ENCODE peak calls at places on chromosomes 7 and 10, in six cellular contexts. One of them, this sample, is unnamed.

GRCh38 chr7:157309990-157310668 is 26.7 kb upstream of the DNAJB6 start:
- DNase-seq in A549: peak; percentile 63
- DNase-seq in HepG2: peak; percentile 74
- DNase-seq in K562: no peak
- DNase-seq in GM12878: no peak
- DNase-seq in endothelial cell of umbilical vein: peak; percentile 28
- DNase-seq in this sample: no peak

GRCh38 chr7:29771081-29771832 is 35.1 kb upstream of the WIPF3 start:
- DNase-seq in GM12878: no peak
- DNase-seq in K562: no peak
- DNase-seq in endothelial cell of umbilical vein: peak; percentile 38
- DNase-seq in A549: no peak
- DNase-seq in HepG2: no peak
- DNase-seq in this sample: no peak

GRCh38 chr7:137080516-137081203 is 212.2 kb downstream of the CHRM2 start:
- DNase-seq in endothelial cell of umbilical vein: no peak
- DNase-seq in GM12878: no peak
- DNase-seq in K562: no peak
- DNase-seq in HepG2: no peak
- DNase-seq in A549: no peak
- DNase-seq in this sample: no peak

GRCh38 chr7:19470031-19470430 is 238.8 kb downstream of the POLR1F start:
- DNase-seq in endothelial cell of umbilical vein: no peak
- DNase-seq in K562: no peak
- DNase-seq in HepG2: no peak
- DNase-seq in A549: no peak
- DNase-seq in GM12878: no peak
- DNase-seq in this sample: no peak

GRCh38 chr10:47318706-47319105 is 3.5 kb upstream of the GDF2 start:
- DNase-seq in GM12878: no peak
- DNase-seq in endothelial cell of umbilical vein: no peak
- DNase-seq in K562: peak; percentile 44
- DNase-seq in A549: peak; percentile 43
- DNase-seq in HepG2: peak; percentile 3
- DNase-seq in this sample: peak; percentile 40

GRCh38 chr10:77117501-77117900 is 520.1 kb downstream of the KCNMA1 start:
- DNase-seq in K562: no peak
- DNase-seq in A549: no peak
- DNase-seq in HepG2: no peak
- DNase-seq in endothelial cell of umbilical vein: no peak
- DNase-seq in GM12878: no peak
- DNase-seq in this sample: no peak

GRCh38 chr7:134477954-134478353 is 19.1 kb upstream of the AKR1B1 start:
- DNase-seq in HepG2: no peak
- DNase-seq in K562: no peak
- DNase-seq in GM12878: no peak
- DNase-seq in A549: no peak
- DNase-seq in endothelial cell of umbilical vein: no peak
- DNase-seq in this sample: no peak

GRCh38 chr7:41872951-41873350 is 170.1 kb upstream of the INHBA start:
- DNase-seq in GM12878: no peak
- DNase-seq in A549: no peak
- DNase-seq in endothelial cell of umbilical vein: no peak
- DNase-seq in HepG2: no peak
- DNase-seq in K562: no peak
- DNase-seq in this sample: no peak

GRCh38 chr10:108735380-108735779 is 1187.9 kb downstream of the XPNPEP1 start:
- DNase-seq in HepG2: no peak
- DNase-seq in A549: no peak
- DNase-seq in GM12878: no peak
- DNase-seq in endothelial cell of umbilical vein: no peak
- DNase-seq in K562: no peak
- DNase-seq in this sample: no peak

GRCh38 chr7:2193120-2193519 is 39.6 kb downstream of the MAD1L1 start:
- DNase-seq in endothelial cell of umbilical vein: no peak
- DNase-seq in A549: no peak
- DNase-seq in HepG2: no peak
- DNase-seq in K562: no peak
- DNase-seq in GM12878: no peak
- DNase-seq in this sample: no peak

GRCh38 chr7:1512781-1513656 is 8.8 kb upstream of the INTS1 start:
- DNase-seq in GM12878: no peak
- DNase-seq in A549: peak; percentile 94
- DNase-seq in HepG2: no peak
- DNase-seq in K562: peak; percentile 68
- DNase-seq in endothelial cell of umbilical vein: peak; percentile 26
- DNase-seq in this sample: peak; percentile 99

GRCh38 chr7:127392182-127392565 is 334 bp downstream of the ZNF800 start:
- DNase-seq in GM12878: no peak
- DNase-seq in K562: peak; percentile 78
- DNase-seq in HepG2: no peak
- DNase-seq in A549: peak; percentile 82
- DNase-seq in endothelial cell of umbilical vein: peak; percentile 44
- DNase-seq in this sample: peak; percentile 87

GRCh38 chr7:157139142-157140117 is 704 bp downstream of the UBE3C start:
- DNase-seq in HepG2: no peak
- DNase-seq in GM12878: no peak
- DNase-seq in K562: peak; percentile 44
- DNase-seq in endothelial cell of umbilical vein: no peak
- DNase-seq in A549: peak; percentile 42
- DNase-seq in this sample: no peak

GRCh38 chr7:25727446-25727845 is 424.6 kb upstream of the NFE2L3 start:
- DNase-seq in A549: no peak
- DNase-seq in HepG2: no peak
- DNase-seq in K562: no peak
- DNase-seq in GM12878: no peak
- DNase-seq in endothelial cell of umbilical vein: no peak
- DNase-seq in this sample: no peak

GRCh38 chr10:62811159-62811875 is 4.8 kb downstream of the EGR2 start:
- DNase-seq in HepG2: no peak
- DNase-seq in A549: no peak
- DNase-seq in GM12878: peak; percentile 85
- DNase-seq in K562: no peak
- DNase-seq in endothelial cell of umbilical vein: no peak
- DNase-seq in this sample: no peak

GRCh38 chr10:75956624-75957023 is 525.2 kb downstream of the LRMDA start:
- DNase-seq in GM12878: no peak
- DNase-seq in K562: no peak
- DNase-seq in A549: peak; percentile 37
- DNase-seq in HepG2: no peak
- DNase-seq in endothelial cell of umbilical vein: no peak
- DNase-seq in this sample: peak; percentile 60

GRCh38 chr10:124372906-124373305 is 45.8 kb downstream of the OAT start:
- DNase-seq in endothelial cell of umbilical vein: no peak
- DNase-seq in A549: no peak
- DNase-seq in K562: no peak
- DNase-seq in GM12878: no peak
- DNase-seq in HepG2: no peak
- DNase-seq in this sample: no peak

GRCh38 chr7:96837583-96837982 is 127.9 kb upstream of the SEM1 start:
- DNase-seq in A549: no peak
- DNase-seq in GM12878: peak; percentile 49
- DNase-seq in endothelial cell of umbilical vein: no peak
- DNase-seq in HepG2: no peak
- DNase-seq in K562: no peak
- DNase-seq in this sample: peak; percentile 81

GRCh38 chr10:127524229-127524628 is 24.9 kb upstream of the NPS start:
- DNase-seq in endothelial cell of umbilical vein: no peak
- DNase-seq in K562: no peak
- DNase-seq in A549: peak; percentile 16
- DNase-seq in GM12878: no peak
- DNase-seq in HepG2: no peak
- DNase-seq in this sample: no peak

GRCh38 chr10:17607603-17608332 is 9.4 kb downstream of the HACD1 start:
- DNase-seq in HepG2: peak; percentile 45
- DNase-seq in endothelial cell of umbilical vein: peak; percentile 69
- DNase-seq in K562: peak; percentile 71
- DNase-seq in GM12878: no peak
- DNase-seq in A549: peak; percentile 67
- DNase-seq in this sample: peak; percentile 63

GRCh38 chr10:76422769-76423168 is 991.3 kb downstream of the LRMDA start:
- DNase-seq in A549: no peak
- DNase-seq in K562: no peak
- DNase-seq in HepG2: no peak
- DNase-seq in GM12878: no peak
- DNase-seq in endothelial cell of umbilical vein: no peak
- DNase-seq in this sample: no peak

GRCh38 chr10:60817135-60817805 is 39.0 kb downstream of the CDK1 start:
- DNase-seq in endothelial cell of umbilical vein: no peak
- DNase-seq in HepG2: no peak
- DNase-seq in A549: no peak
- DNase-seq in GM12878: no peak
- DNase-seq in K562: no peak
- DNase-seq in this sample: no peak

GRCh38 chr7:25852249-25852994 is 299.6 kb upstream of the NFE2L3 start:
- DNase-seq in K562: no peak
- DNase-seq in HepG2: no peak
- DNase-seq in GM12878: no peak
- DNase-seq in endothelial cell of umbilical vein: no peak
- DNase-seq in A549: no peak
- DNase-seq in this sample: peak; percentile 96

GRCh38 chr10:122461729-122462532 is 578 bp downstream of the HTRA1 start:
- DNase-seq in GM12878: no peak
- DNase-seq in HepG2: no peak
- DNase-seq in A549: peak; percentile 47
- DNase-seq in K562: no peak
- DNase-seq in endothelial cell of umbilical vein: peak; percentile 42
- DNase-seq in this sample: no peak

GRCh38 chr7:8133188-8133848 is 128.6 kb downstream of the ICA1 start:
- DNase-seq in A549: no peak
- DNase-seq in HepG2: no peak
- DNase-seq in GM12878: no peak
- DNase-seq in K562: no peak
- DNase-seq in endothelial cell of umbilical vein: no peak
- DNase-seq in this sample: no peak

GRCh38 chr7:99653754-99654153 is 26.0 kb downstream of the CYP3A5 start:
- DNase-seq in A549: no peak
- DNase-seq in HepG2: no peak
- DNase-seq in endothelial cell of umbilical vein: no peak
- DNase-seq in GM12878: no peak
- DNase-seq in K562: no peak
- DNase-seq in this sample: no peak

GRCh38 chr7:1691096-1691495 is 21.0 kb downstream of the ELFN1 start:
- DNase-seq in K562: no peak
- DNase-seq in HepG2: no peak
- DNase-seq in endothelial cell of umbilical vein: no peak
- DNase-seq in A549: no peak
- DNase-seq in GM12878: no peak
- DNase-seq in this sample: no peak

GRCh38 chr10:11901454-11902431 is 78.6 kb downstream of the PROSER2 start:
- DNase-seq in HepG2: peak; percentile 23
- DNase-seq in K562: peak; percentile 80
- DNase-seq in endothelial cell of umbilical vein: peak; percentile 16
- DNase-seq in GM12878: no peak
- DNase-seq in A549: no peak
- DNase-seq in this sample: peak; percentile 51

GRCh38 chr10:23110722-23111660 is 15.6 kb downstream of the MSRB2 start:
- DNase-seq in endothelial cell of umbilical vein: no peak
- DNase-seq in GM12878: no peak
- DNase-seq in A549: no peak
- DNase-seq in K562: no peak
- DNase-seq in HepG2: peak; percentile 27
- DNase-seq in this sample: no peak

GRCh38 chr7:44897299-44897698 is 12.0 kb upstream of the PURB start:
- DNase-seq in HepG2: no peak
- DNase-seq in GM12878: no peak
- DNase-seq in K562: no peak
- DNase-seq in endothelial cell of umbilical vein: no peak
- DNase-seq in A549: no peak
- DNase-seq in this sample: no peak

GRCh38 chr7:1755783-1756626 is 85.9 kb downstream of the ELFN1 start:
- DNase-seq in A549: no peak
- DNase-seq in GM12878: no peak
- DNase-seq in K562: no peak
- DNase-seq in HepG2: no peak
- DNase-seq in endothelial cell of umbilical vein: no peak
- DNase-seq in this sample: peak; percentile 8

GRCh38 chr10:100109670-100110069 is 28.0 kb upstream of the CPN1 start:
- DNase-seq in A549: no peak
- DNase-seq in K562: no peak
- DNase-seq in GM12878: no peak
- DNase-seq in HepG2: no peak
- DNase-seq in endothelial cell of umbilical vein: no peak
- DNase-seq in this sample: no peak

DNA sequence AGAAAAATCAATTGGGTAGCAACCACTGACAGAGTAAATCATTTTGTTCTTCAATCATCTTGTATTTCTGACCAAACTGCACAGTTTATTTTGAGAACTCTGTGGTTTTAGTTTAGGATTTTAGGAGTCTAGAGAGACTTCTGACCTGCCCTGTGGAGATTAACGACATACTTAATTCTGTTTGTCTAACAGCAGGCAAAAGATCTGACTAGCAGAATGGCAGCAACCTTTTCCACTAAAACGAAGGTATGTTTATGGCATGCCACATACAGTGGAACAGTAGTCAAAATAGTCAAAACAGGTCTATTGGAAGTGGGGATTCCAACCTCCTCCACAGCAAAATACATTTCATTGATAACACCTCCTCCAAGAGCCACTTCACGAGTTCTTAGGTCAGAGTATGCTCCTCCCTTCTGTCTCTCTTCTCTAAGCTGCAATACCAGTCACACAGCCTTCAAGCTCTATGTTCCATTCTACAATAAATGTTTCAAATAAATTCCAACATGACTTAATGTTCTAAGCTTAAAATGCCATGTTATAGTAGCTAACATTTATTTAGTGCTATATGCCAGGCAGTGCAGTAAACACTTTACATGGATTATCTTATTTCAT is 34.4 kb downstream of the NRCAM start:
- DNase-seq in GM12878: no peak
- DNase-seq in HepG2: no peak
- DNase-seq in endothelial cell of umbilical vein: no peak
- DNase-seq in K562: no peak
- DNase-seq in A549: peak; percentile 29
- DNase-seq in this sample: no peak
- TF ChIP-seq MYC in GM12878: no peak
- TF ChIP-seq MYC in HepG2: no peak
- TF ChIP-seq MYC in endothelial cell of umbilical vein: no peak
- TF ChIP-seq MYC in K562: no peak
- TF ChIP-seq MYC in A549: no peak
- TF ChIP-seq MYC in this sample: no peak

GRCh38 chr10:119917777-119918176 is 25.2 kb downstream of the SEC23IP start:
- DNase-seq in A549: no peak
- DNase-seq in K562: no peak
- DNase-seq in endothelial cell of umbilical vein: no peak
- DNase-seq in HepG2: no peak
- DNase-seq in GM12878: no peak
- DNase-seq in this sample: peak; percentile 19
- TF ChIP-seq CTCF in A549: peak; percentile 14
- TF ChIP-seq CTCF in K562: peak; percentile 25
- TF ChIP-seq CTCF in endothelial cell of umbilical vein: no peak
- TF ChIP-seq CTCF in HepG2: no peak
- TF ChIP-seq CTCF in GM12878: no peak
- TF ChIP-seq CTCF in this sample: no peak

GRCh38 chr7:28177836-28178235 is 2.8 kb downstream of the JAZF1 start:
- DNase-seq in GM12878: no peak
- DNase-seq in A549: no peak
- DNase-seq in endothelial cell of umbilical vein: no peak
- DNase-seq in HepG2: no peak
- DNase-seq in K562: no peak
- DNase-seq in this sample: no peak
- H3K4me3 ChIP-seq in GM12878: no peak overlapping the region
- H3K4me3 ChIP-seq in A549: no peak overlapping the region
- H3K4me3 ChIP-seq in endothelial cell of umbilical vein: no peak overlapping the region
- H3K4me3 ChIP-seq in HepG2: no peak overlapping the region
- H3K4me3 ChIP-seq in K562: no peak overlapping the region
- H3K4me3 ChIP-seq in this sample: no peak overlapping the region

GRCh38 chr7:116236020-116236630 is 25.8 kb downstream of the TES start:
- DNase-seq in GM12878: no peak
- DNase-seq in HepG2: peak; percentile 51
- DNase-seq in K562: peak; percentile 70
- DNase-seq in A549: peak; percentile 60
- DNase-seq in endothelial cell of umbilical vein: peak; percentile 74
- DNase-seq in this sample: peak; percentile 59
- TF ChIP-seq MYC in GM12878: no peak
- TF ChIP-seq MYC in HepG2: no peak
- TF ChIP-seq MYC in K562: no peak
- TF ChIP-seq MYC in A549: no peak
- TF ChIP-seq MYC in endothelial cell of umbilical vein: no peak
- TF ChIP-seq MYC in this sample: no peak